ENCODE peak calls at places on chromosomes 1 and 21, in six cellular contexts. One of them, this sample, is unnamed.
A peak's percentile ranks its signal among the peaks of the same experiment; 100 is the strongest.

GRCh38 chr1:3821934-3822307 is 25.6 kb upstream of the LRRC47 start:
- DNase-seq in endothelial cell of umbilical vein: no peak
- DNase-seq in AG10803: no peak
- DNase-seq in foreskin fibroblast: no peak
- DNase-seq in GM20000: no peak
- DNase-seq in stimulated activated CD4-positive, alpha-beta T cell treated with anti-CD3 and anti-CD28 coated beads, Interleukin-4, amount 100 ng/mL, for 48 hours: no peak
- DNase-seq in this sample: no peak

GRCh38 chr21:38525454-38525853 is 27.2 kb upstream of the ERG start:
- DNase-seq in AG10803: no peak
- DNase-seq in GM20000: no peak
- DNase-seq in endothelial cell of umbilical vein: no peak
- DNase-seq in foreskin fibroblast: no peak
- DNase-seq in stimulated activated CD4-positive, alpha-beta T cell treated with anti-CD3 and anti-CD28 coated beads, Interleukin-4, amount 100 ng/mL, for 48 hours: no peak
- DNase-seq in this sample: no peak

GRCh38 chr1:9194024-9194423 is 40.5 kb upstream of the H6PD start:
- DNase-seq in endothelial cell of umbilical vein: no peak
- DNase-seq in GM20000: no peak
- DNase-seq in AG10803: no peak
- DNase-seq in stimulated activated CD4-positive, alpha-beta T cell treated with anti-CD3 and anti-CD28 coated beads, Interleukin-4, amount 100 ng/mL, for 48 hours: no peak
- DNase-seq in foreskin fibroblast: no peak
- DNase-seq in this sample: no peak

GRCh38 chr1:180636138-180636537 is 4.3 kb downstream of the XPR1 start:
- DNase-seq in AG10803: no peak
- DNase-seq in stimulated activated CD4-positive, alpha-beta T cell treated with anti-CD3 and anti-CD28 coated beads, Interleukin-4, amount 100 ng/mL, for 48 hours: no peak
- DNase-seq in GM20000: no peak
- DNase-seq in endothelial cell of umbilical vein: peak; percentile 44
- DNase-seq in foreskin fibroblast: peak; percentile 9
- DNase-seq in this sample: no peak

GRCh38 chr21:44579056-44579832 is 1.2 kb downstream of the KRTAP10-5 start:
- DNase-seq in foreskin fibroblast: no peak
- DNase-seq in stimulated activated CD4-positive, alpha-beta T cell treated with anti-CD3 and anti-CD28 coated beads, Interleukin-4, amount 100 ng/mL, for 48 hours: no peak
- DNase-seq in endothelial cell of umbilical vein: no peak
- DNase-seq in AG10803: no peak
- DNase-seq in GM20000: no peak
- DNase-seq in this sample: peak; percentile 42

GRCh38 chr1:84833198-84833597 is 59.8 kb downstream of the LPAR3 start:
- DNase-seq in AG10803: no peak
- DNase-seq in GM20000: no peak
- DNase-seq in foreskin fibroblast: no peak
- DNase-seq in stimulated activated CD4-positive, alpha-beta T cell treated with anti-CD3 and anti-CD28 coated beads, Interleukin-4, amount 100 ng/mL, for 48 hours: no peak
- DNase-seq in endothelial cell of umbilical vein: peak; percentile 4
- DNase-seq in this sample: no peak

GRCh38 chr21:25700741-25701140 is 34.0 kb downstream of the ATP5PF start:
- DNase-seq in AG10803: no peak
- DNase-seq in stimulated activated CD4-positive, alpha-beta T cell treated with anti-CD3 and anti-CD28 coated beads, Interleukin-4, amount 100 ng/mL, for 48 hours: no peak
- DNase-seq in endothelial cell of umbilical vein: no peak
- DNase-seq in foreskin fibroblast: no peak
- DNase-seq in GM20000: no peak
- DNase-seq in this sample: no peak

GRCh38 chr1:145828368-145829016 is 4.5 kb downstream of the POLR3C start:
- DNase-seq in endothelial cell of umbilical vein: no peak
- DNase-seq in stimulated activated CD4-positive, alpha-beta T cell treated with anti-CD3 and anti-CD28 coated beads, Interleukin-4, amount 100 ng/mL, for 48 hours: no peak
- DNase-seq in AG10803: no peak
- DNase-seq in foreskin fibroblast: no peak
- DNase-seq in GM20000: peak; percentile 61
- DNase-seq in this sample: no peak

GRCh38 chr21:31501921-31502320 is 157.6 kb upstream of the SOD1 start:
- DNase-seq in foreskin fibroblast: no peak
- DNase-seq in stimulated activated CD4-positive, alpha-beta T cell treated with anti-CD3 and anti-CD28 coated beads, Interleukin-4, amount 100 ng/mL, for 48 hours: no peak
- DNase-seq in AG10803: no peak
- DNase-seq in endothelial cell of umbilical vein: no peak
- DNase-seq in GM20000: no peak
- DNase-seq in this sample: no peak

GRCh38 chr1:27049607-27050006 is 37.0 kb upstream of the TENT5B start:
- DNase-seq in AG10803: no peak
- DNase-seq in stimulated activated CD4-positive, alpha-beta T cell treated with anti-CD3 and anti-CD28 coated beads, Interleukin-4, amount 100 ng/mL, for 48 hours: no peak
- DNase-seq in foreskin fibroblast: no peak
- DNase-seq in GM20000: no peak
- DNase-seq in endothelial cell of umbilical vein: no peak
- DNase-seq in this sample: no peak

GRCh38 chr21:44735821-44736220 is 24.4 kb upstream of the TSPEAR start:
- DNase-seq in stimulated activated CD4-positive, alpha-beta T cell treated with anti-CD3 and anti-CD28 coated beads, Interleukin-4, amount 100 ng/mL, for 48 hours: no peak
- DNase-seq in foreskin fibroblast: no peak
- DNase-seq in endothelial cell of umbilical vein: no peak
- DNase-seq in GM20000: no peak
- DNase-seq in AG10803: no peak
- DNase-seq in this sample: no peak

GRCh38 chr1:152325111-152325510 is at the start of gene FLG:
- DNase-seq in endothelial cell of umbilical vein: no peak
- DNase-seq in AG10803: no peak
- DNase-seq in GM20000: no peak
- DNase-seq in foreskin fibroblast: no peak
- DNase-seq in stimulated activated CD4-positive, alpha-beta T cell treated with anti-CD3 and anti-CD28 coated beads, Interleukin-4, amount 100 ng/mL, for 48 hours: no peak
- DNase-seq in this sample: no peak

GRCh38 chr1:157437301-157437700 is 115.0 kb downstream of the FCRL5 start:
- DNase-seq in foreskin fibroblast: peak; percentile 25
- DNase-seq in endothelial cell of umbilical vein: no peak
- DNase-seq in AG10803: no peak
- DNase-seq in GM20000: no peak
- DNase-seq in stimulated activated CD4-positive, alpha-beta T cell treated with anti-CD3 and anti-CD28 coated beads, Interleukin-4, amount 100 ng/mL, for 48 hours: no peak
- DNase-seq in this sample: no peak

GRCh38 chr21:16084776-16085364 is 355.1 kb downstream of the USP25 start:
- DNase-seq in GM20000: no peak
- DNase-seq in AG10803: peak; percentile 59
- DNase-seq in stimulated activated CD4-positive, alpha-beta T cell treated with anti-CD3 and anti-CD28 coated beads, Interleukin-4, amount 100 ng/mL, for 48 hours: no peak
- DNase-seq in endothelial cell of umbilical vein: no peak
- DNase-seq in foreskin fibroblast: peak; percentile 92
- DNase-seq in this sample: no peak

GRCh38 chr1:235018161-235018560 is 110.5 kb downstream of the TOMM20 start:
- DNase-seq in stimulated activated CD4-positive, alpha-beta T cell treated with anti-CD3 and anti-CD28 coated beads, Interleukin-4, amount 100 ng/mL, for 48 hours: no peak
- DNase-seq in foreskin fibroblast: peak; percentile 98
- DNase-seq in AG10803: peak; percentile 99
- DNase-seq in endothelial cell of umbilical vein: no peak
- DNase-seq in GM20000: no peak
- DNase-seq in this sample: no peak

GRCh38 chr1:47262787-47263413 is 30.9 kb upstream of the TAL1 start:
- DNase-seq in endothelial cell of umbilical vein: peak; percentile 77
- DNase-seq in AG10803: peak; percentile 36
- DNase-seq in foreskin fibroblast: peak; percentile 64
- DNase-seq in GM20000: peak; percentile 44
- DNase-seq in stimulated activated CD4-positive, alpha-beta T cell treated with anti-CD3 and anti-CD28 coated beads, Interleukin-4, amount 100 ng/mL, for 48 hours: peak; percentile 20
- DNase-seq in this sample: peak; percentile 8

GRCh38 chr1:58401991-58402390 is 144.5 kb downstream of the OMA1 start:
- DNase-seq in endothelial cell of umbilical vein: peak; percentile 26
- DNase-seq in AG10803: peak; percentile 57
- DNase-seq in GM20000: no peak
- DNase-seq in foreskin fibroblast: peak; percentile 52
- DNase-seq in stimulated activated CD4-positive, alpha-beta T cell treated with anti-CD3 and anti-CD28 coated beads, Interleukin-4, amount 100 ng/mL, for 48 hours: no peak
- DNase-seq in this sample: no peak

GRCh38 chr1:56448937-56449336 is 130.4 kb downstream of the PLPP3 start:
- DNase-seq in foreskin fibroblast: peak; percentile 44
- DNase-seq in stimulated activated CD4-positive, alpha-beta T cell treated with anti-CD3 and anti-CD28 coated beads, Interleukin-4, amount 100 ng/mL, for 48 hours: no peak
- DNase-seq in endothelial cell of umbilical vein: peak; percentile 33
- DNase-seq in GM20000: no peak
- DNase-seq in AG10803: peak; percentile 41
- DNase-seq in this sample: no peak

GRCh38 chr1:156086256-156086662 is 4.0 kb upstream of the MEX3A start:
- DNase-seq in stimulated activated CD4-positive, alpha-beta T cell treated with anti-CD3 and anti-CD28 coated beads, Interleukin-4, amount 100 ng/mL, for 48 hours: no peak
- DNase-seq in AG10803: peak; percentile 54
- DNase-seq in GM20000: no peak
- DNase-seq in endothelial cell of umbilical vein: peak; percentile 87
- DNase-seq in foreskin fibroblast: peak; percentile 63
- DNase-seq in this sample: no peak

GRCh38 chr1:196680107-196680506 is 28.3 kb downstream of the CFH start:
- DNase-seq in AG10803: peak; percentile 3
- DNase-seq in stimulated activated CD4-positive, alpha-beta T cell treated with anti-CD3 and anti-CD28 coated beads, Interleukin-4, amount 100 ng/mL, for 48 hours: no peak
- DNase-seq in endothelial cell of umbilical vein: peak; percentile 33
- DNase-seq in foreskin fibroblast: peak; percentile 67
- DNase-seq in GM20000: no peak
- DNase-seq in this sample: no peak

GRCh38 chr1:162990665-162991064 is 78.5 kb upstream of the RGS4 start:
- DNase-seq in endothelial cell of umbilical vein: no peak
- DNase-seq in foreskin fibroblast: no peak
- DNase-seq in AG10803: no peak
- DNase-seq in stimulated activated CD4-positive, alpha-beta T cell treated with anti-CD3 and anti-CD28 coated beads, Interleukin-4, amount 100 ng/mL, for 48 hours: no peak
- DNase-seq in GM20000: no peak
- DNase-seq in this sample: no peak

GRCh38 chr1:22141948-22142314 is 966 bp downstream of the WNT4 start:
- DNase-seq in stimulated activated CD4-positive, alpha-beta T cell treated with anti-CD3 and anti-CD28 coated beads, Interleukin-4, amount 100 ng/mL, for 48 hours: no peak
- DNase-seq in GM20000: peak; percentile 51
- DNase-seq in AG10803: no peak
- DNase-seq in foreskin fibroblast: peak; percentile 29
- DNase-seq in endothelial cell of umbilical vein: no peak
- DNase-seq in this sample: no peak

GRCh38 chr1:174812656-174813055 is 187.1 kb upstream of the CACYBP start:
- DNase-seq in stimulated activated CD4-positive, alpha-beta T cell treated with anti-CD3 and anti-CD28 coated beads, Interleukin-4, amount 100 ng/mL, for 48 hours: no peak
- DNase-seq in foreskin fibroblast: peak; percentile 41
- DNase-seq in GM20000: no peak
- DNase-seq in AG10803: no peak
- DNase-seq in endothelial cell of umbilical vein: no peak
- DNase-seq in this sample: no peak

GRCh38 chr1:6171546-6172124 is 8.5 kb downstream of the CHD5 start:
- DNase-seq in GM20000: no peak
- DNase-seq in AG10803: peak; percentile 17
- DNase-seq in endothelial cell of umbilical vein: peak; percentile 14
- DNase-seq in foreskin fibroblast: peak; percentile 20
- DNase-seq in stimulated activated CD4-positive, alpha-beta T cell treated with anti-CD3 and anti-CD28 coated beads, Interleukin-4, amount 100 ng/mL, for 48 hours: no peak
- DNase-seq in this sample: no peak

GRCh38 chr1:10117865-10118264 is 85.1 kb downstream of the UBE4B start:
- DNase-seq in foreskin fibroblast: no peak
- DNase-seq in endothelial cell of umbilical vein: no peak
- DNase-seq in GM20000: no peak
- DNase-seq in stimulated activated CD4-positive, alpha-beta T cell treated with anti-CD3 and anti-CD28 coated beads, Interleukin-4, amount 100 ng/mL, for 48 hours: no peak
- DNase-seq in AG10803: no peak
- DNase-seq in this sample: no peak

GRCh38 chr1:172663726-172664125 is 4.8 kb downstream of the FASLG start:
- DNase-seq in AG10803: no peak
- DNase-seq in stimulated activated CD4-positive, alpha-beta T cell treated with anti-CD3 and anti-CD28 coated beads, Interleukin-4, amount 100 ng/mL, for 48 hours: no peak
- DNase-seq in GM20000: no peak
- DNase-seq in foreskin fibroblast: peak; percentile 56
- DNase-seq in endothelial cell of umbilical vein: no peak
- DNase-seq in this sample: no peak